ENCODE peak calls at places on chromosome 6, in nine cellular contexts. R is brain microvascular endothelial cell; N is CD8-positive, alpha-beta T cell; Q is astrocyte of the cerebellum; B is HFFc6; Y is B cell; U is neural crest cell; K is Peyer's patch; F is cardiac fibroblast. E is an unnamed sample.

GRCh38 chr6:43769526-43770416 is at the start of gene VEGFA:
- DNase-seq in R (peak), N (peak), Q (peak), B (peak), Y (peak), U (peak), K (peak), F (peak), E (peak)

GRCh38 chr6:112877134-112878100 is 530.3 kb downstream of the RFPL4B start:
- DNase-seq in R (peak), N (no peak), Q (peak), B (peak), Y (no peak), U (no peak), K (no peak), F (peak), E (peak)

GRCh38 chr6:36676142-36677058 is 2.1 kb upstream of the CDKN1A start:
- DNase-seq in R (no peak), N (no peak), Q (no peak), B (no peak), Y (no peak), U (no peak), K (no peak), F (no peak), E (no peak)

GRCh38 chr6:42978487-42978792 is 541 bp downstream of the PEX6 start:
- DNase-seq in R (peak), N (peak), Q (no peak), B (no peak), Y (no peak), U (peak), K (peak), F (peak), E (no peak)

GRCh38 chr6:160457843-160458242 is 109.7 kb downstream of the SLC22A3 start:
- DNase-seq in R (no peak), N (no peak), Q (no peak), B (no peak), Y (no peak), U (no peak), K (no peak), F (no peak), E (no peak)

GRCh38 chr6:158969148-158969547 is 30.9 kb downstream of the RSPH3 start:
- DNase-seq in R (no peak), N (no peak), Q (no peak), B (no peak), Y (no peak), U (no peak), K (no peak), F (no peak), E (no peak)

GRCh38 chr6:125250511-125250910 is 51.3 kb downstream of the HDDC2 start:
- DNase-seq in R (no peak), N (no peak), Q (no peak), B (no peak), Y (no peak), U (no peak), K (no peak), F (no peak), E (no peak)

GRCh38 chr6:82906489-82906888 is 159.2 kb downstream of the UBE3D start:
- DNase-seq in R (no peak), N (no peak), Q (no peak), B (no peak), Y (no peak), U (no peak), K (no peak), F (peak), E (no peak)

GRCh38 chr6:41939091-41939847 is 2.3 kb downstream of the CCND3 start:
- DNase-seq in R (no peak), N (no peak), Q (no peak), B (peak), Y (no peak), U (no peak), K (no peak), F (peak), E (no peak)

GRCh38 chr6:167856999-167857660 is 30.4 kb downstream of the AFDN start:
- DNase-seq in R (peak), N (no peak), Q (no peak), B (peak), Y (no peak), U (no peak), K (no peak), F (peak), E (no peak)

GRCh38 chr6:74899416-74899815 is 306.4 kb downstream of the COL12A1 start:
- DNase-seq in R (peak), N (no peak), Q (no peak), B (peak), Y (no peak), U (no peak), K (no peak), F (peak), E (no peak)

GRCh38 chr6:112701201-112701600 is 354.1 kb downstream of the RFPL4B start:
- DNase-seq in R (peak), N (no peak), Q (no peak), B (no peak), Y (no peak), U (no peak), K (no peak), F (peak), E (no peak)

GRCh38 chr6:484086-484728 is 92.7 kb downstream of the IRF4 start:
- DNase-seq in R (no peak), N (no peak), Q (no peak), B (no peak), Y (no peak), U (no peak), K (no peak), F (peak), E (no peak)

GRCh38 chr6:157770946-157771345 is 52.1 kb upstream of the SNX9 start:
- DNase-seq in R (no peak), N (no peak), Q (no peak), B (peak), Y (no peak), U (no peak), K (no peak), F (peak), E (no peak)

GRCh38 chr6:3281669-3282460 is 23.1 kb downstream of the PSMG4 start:
- DNase-seq in R (peak), N (no peak), Q (peak), B (peak), Y (no peak), U (no peak), K (peak), F (peak), E (no peak)

GRCh38 chr6:107894821-107895396 is 63.1 kb downstream of the SEC63 start:
- DNase-seq in R (no peak), N (no peak), Q (no peak), B (no peak), Y (peak), U (no peak), K (peak), F (no peak), E (no peak)

GRCh38 chr6:81878479-81878878 is 126.0 kb upstream of the TENT5A start:
- DNase-seq in R (no peak), N (no peak), Q (no peak), B (no peak), Y (no peak), U (no peak), K (no peak), F (no peak), E (no peak)

GRCh38 chr6:146901940-146902816 is 302.0 kb upstream of the STXBP5 start:
- DNase-seq in R (no peak), N (no peak), Q (no peak), B (peak), Y (no peak), U (no peak), K (no peak), F (peak), E (no peak)

GRCh38 chr6:77457720-77458349 is 5.5 kb downstream of the HTR1B start:
- DNase-seq in R (peak), N (no peak), Q (peak), B (peak), Y (peak), U (peak), K (peak), F (peak), E (peak)

GRCh38 chr6:7896465-7896987 is 14.1 kb downstream of the TXNDC5 start:
- DNase-seq in R (no peak), N (no peak), Q (no peak), B (no peak), Y (no peak), U (no peak), K (no peak), F (no peak), E (no peak)

GRCh38 chr6:42030585-42031506 is 19.5 kb upstream of the TAF8 start:
- DNase-seq in R (peak), N (no peak), Q (no peak), B (no peak), Y (no peak), U (no peak), K (no peak), F (peak), E (no peak)

GRCh38 chr6:142301421-142302391 is at the start of gene ADGRG6:
- DNase-seq in R (no peak), N (peak), Q (no peak), B (peak), Y (peak), U (peak), K (peak), F (peak), E (no peak)

GRCh38 chr6:31114970-31115849 is 610 bp downstream of the PSORS1C1 start:
- DNase-seq in R (peak), N (no peak), Q (peak), B (peak), Y (no peak), U (no peak), K (no peak), F (peak), E (no peak)

GRCh38 chr6:152136449-152136825 is 329.0 kb downstream of the ESR1 start:
- DNase-seq in R (no peak), N (no peak), Q (no peak), B (no peak), Y (no peak), U (no peak), K (no peak), F (peak), E (no peak)

GRCh38 chr6:161890959-161891358 is 617.1 kb upstream of the AGPAT4 start:
- DNase-seq in R (no peak), N (no peak), Q (no peak), B (no peak), Y (no peak), U (no peak), K (no peak), F (no peak), E (no peak)

GRCh38 chr6:56695702-56696101 is 53.0 kb upstream of the DST start:
- DNase-seq in R (no peak), N (no peak), Q (no peak), B (no peak), Y (no peak), U (no peak), K (no peak), F (peak), E (no peak)

GRCh38 chr6:15642276-15642675 is 20.6 kb downstream of the DTNBP1 start:
- DNase-seq in R (no peak), N (no peak), Q (no peak), B (no peak), Y (no peak), U (no peak), K (no peak), F (no peak), E (no peak)

DNA sequence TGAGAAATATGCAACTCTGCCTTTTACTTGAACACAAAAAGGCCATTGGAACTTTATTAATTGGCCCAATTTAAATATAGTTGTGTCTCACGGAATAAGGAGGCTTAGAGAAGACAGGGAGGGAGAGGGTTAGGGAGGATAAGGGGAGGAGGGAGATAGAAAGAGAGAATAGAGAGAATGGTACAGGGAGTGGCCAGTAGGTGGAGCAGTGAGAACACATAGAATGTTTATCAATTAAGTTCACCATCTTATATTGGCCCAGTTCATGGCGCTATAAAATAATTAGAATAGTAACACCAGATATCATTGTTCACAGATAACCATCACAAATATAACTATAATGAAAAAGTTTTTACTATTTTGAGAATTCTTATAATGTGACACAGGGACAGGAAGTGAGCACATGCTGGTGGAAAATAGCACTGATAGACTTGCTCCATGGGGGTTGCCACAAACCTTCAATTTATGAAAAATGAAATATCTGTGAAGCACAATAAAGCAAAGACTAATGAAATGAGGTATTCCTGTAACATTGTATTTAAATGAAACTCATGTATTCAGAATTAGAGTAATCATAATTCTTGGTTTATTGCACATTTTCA is 374.1 kb upstream of the MANEA start:
- DNase-seq in R (peak), N (no peak), Q (peak), B (no peak), Y (peak), U (peak), K (no peak), F (peak), E (no peak)
- TF ChIP-seq CTCF in R (peak), N (peak), Q (peak), B (peak), Y (peak), U (peak), K (no peak), F (peak), E (peak)

GRCh38 chr6:26211963-26212362 is 124.7 kb downstream of the HFE start:
- DNase-seq in R (no peak), N (no peak), Q (no peak), B (no peak), Y (no peak), U (no peak), K (no peak), F (no peak), E (no peak)
- TF ChIP-seq CTCF in R (no peak), N (no peak), Q (no peak), B (no peak), Y (no peak), U (no peak), K (no peak), F (no peak), E (no peak)

DNA sequence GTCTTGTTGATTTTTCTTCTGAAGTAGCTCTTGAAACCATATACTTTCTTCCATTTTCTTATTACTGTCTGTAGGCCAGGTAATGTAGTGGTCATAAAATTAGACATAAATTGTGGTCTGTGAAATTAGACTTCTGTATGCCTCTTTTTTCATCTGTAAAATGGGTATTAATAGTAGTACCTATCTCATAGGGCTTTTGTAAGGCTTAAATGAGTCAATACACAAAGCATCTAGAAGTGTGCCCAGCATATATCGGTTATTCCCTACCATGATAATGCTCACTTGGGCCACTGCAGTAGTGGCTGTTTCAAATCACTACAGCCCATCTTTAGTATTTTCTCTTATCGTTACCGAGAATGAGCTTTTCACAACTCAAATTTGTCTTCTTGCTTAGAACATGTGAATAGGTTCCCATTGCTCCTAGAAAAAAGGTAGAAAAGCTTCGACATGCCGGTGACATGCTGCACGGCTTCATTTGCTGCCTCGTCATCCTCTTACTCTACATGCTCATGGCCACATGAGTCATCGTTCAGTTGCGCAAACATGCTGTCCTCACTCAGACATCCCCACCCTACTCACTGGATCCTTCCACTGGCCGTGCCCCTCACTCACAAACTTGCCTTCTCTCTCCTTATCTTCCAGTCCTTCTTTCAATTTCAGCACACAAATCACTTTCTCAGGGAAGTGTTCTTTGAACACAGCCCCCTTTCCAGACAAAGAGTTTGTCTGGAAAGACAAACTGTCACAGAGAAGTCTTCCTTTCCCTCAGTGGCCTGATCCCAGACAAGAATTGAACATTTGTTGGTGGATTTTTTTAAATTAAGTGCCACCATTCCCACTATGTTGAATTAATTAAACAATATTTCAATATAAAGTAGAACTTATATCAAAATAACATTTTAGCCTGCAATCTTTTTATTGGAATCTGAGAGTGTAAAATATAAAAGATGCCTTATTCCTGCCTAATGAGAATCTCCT is 32.2 kb upstream of the ERVFRD-1 start:
- DNase-seq in R (peak), N (no peak), Q (no peak), B (peak), Y (no peak), U (no peak), K (peak), F (peak), E (peak)
- TF ChIP-seq CTCF in R (no peak), N (no peak), Q (no peak), B (no peak), Y (no peak), U (no peak), K (no peak), F (no peak), E (no peak)

GRCh38 chr6:46486186-46486585 is 5.1 kb downstream of the RCAN2 start:
- DNase-seq in R (no peak), N (no peak), Q (no peak), B (no peak), Y (no peak), U (no peak), K (no peak), F (no peak), E (no peak)

GRCh38 chr6:46484081-46484820 is 7.0 kb downstream of the RCAN2 start:
- DNase-seq in R (no peak), N (no peak), Q (no peak), B (no peak), Y (no peak), U (no peak), K (no peak), F (no peak), E (no peak)
- TF ChIP-seq CTCF in R (no peak), N (no peak), Q (no peak), B (no peak), Y (no peak), U (no peak), K (no peak), F (no peak), E (no peak)